ENCODE peak calls at places on chromosomes 5 and 9, in seven cellular contexts. W is heart right ventricle; J is CD8-positive, alpha-beta T cell; T is astrocyte; U is fibroblast of lung; I is SK-N-SH; D is breast epithelium. L is an unnamed sample. For H3K27me3, the result is how much of the 10 kb centered on the place peaks cover.

GRCh38 chr5:14582797-14583137 is 1.2 kb downstream of the OTULINL start:
- DNase-seq in W (no peak), J (no peak), T (no peak), U (no peak), I (peak), D (no peak), L (no peak)

GRCh38 chr5:3858524-3858923 is 262.9 kb downstream of the IRX1 start:
- DNase-seq in W (no peak), J (no peak), T (no peak), U (no peak), I (no peak), D (no peak), L (no peak)

GRCh38 chr9:16023466-16023865 is 470.6 kb downstream of the CCDC171 start:
- DNase-seq in W (no peak), J (no peak), T (peak), U (peak), I (no peak), D (no peak), L (no peak)

GRCh38 chr5:16741007-16741406 is 124.2 kb upstream of the RETREG1 start:
- DNase-seq in W (no peak), J (no peak), T (peak), U (peak), I (peak), D (no peak), L (no peak)

GRCh38 chr9:14346301-14346721 is 32.4 kb upstream of the NFIB start:
- DNase-seq in W (peak), J (no peak), T (no peak), U (no peak), I (peak), D (no peak), L (no peak)

GRCh38 chr5:169742773-169743296 is 105.8 kb downstream of the DOCK2 start:
- DNase-seq in W (no peak), J (no peak), T (peak), U (peak), I (no peak), D (no peak), L (no peak)

GRCh38 chr9:132354645-132355355 is at the start of gene SETX:
- DNase-seq in W (peak), J (peak), T (peak), U (peak), I (peak), D (peak), L (peak)

GRCh38 chr5:139389701-139390638 is at the start of gene MZB1:
- DNase-seq in W (no peak), J (peak), T (no peak), U (no peak), I (no peak), D (no peak), L (no peak)

GRCh38 chr5:8188874-8189588 is 320.1 kb downstream of the MTRR start:
- DNase-seq in W (no peak), J (no peak), T (no peak), U (no peak), I (no peak), D (no peak), L (no peak)

GRCh38 chr5:148532962-148533670 is 121.2 kb downstream of the HTR4 start:
- DNase-seq in W (no peak), J (no peak), T (no peak), U (no peak), I (no peak), D (no peak), L (no peak)

GRCh38 chr5:102796481-102796880 is 41.4 kb downstream of the PAM start:
- DNase-seq in W (no peak), J (no peak), T (no peak), U (no peak), I (no peak), D (no peak), L (no peak)

GRCh38 chr9:126860077-126860756 is at the start of gene ZBTB34:
- DNase-seq in W (peak), J (peak), T (no peak), U (peak), I (peak), D (no peak), L (peak)

GRCh38 chr9:72749276-72749675 is 203.6 kb downstream of the ALDH1A1 start:
- DNase-seq in W (no peak), J (no peak), T (no peak), U (no peak), I (no peak), D (no peak), L (no peak)

GRCh38 chr5:55708732-55709131 is 3.4 kb downstream of the SLC38A9 start:
- DNase-seq in W (no peak), J (no peak), T (no peak), U (peak), I (no peak), D (no peak), L (peak)

GRCh38 chr9:114613087-114613486 is 2.0 kb downstream of the TMEM268 start:
- DNase-seq in W (no peak), J (no peak), T (no peak), U (no peak), I (no peak), D (no peak), L (no peak)

GRCh38 chr5:72957337-72957736 is 1.5 kb downstream of the FCHO2 start:
- DNase-seq in W (no peak), J (no peak), T (no peak), U (no peak), I (no peak), D (no peak), L (no peak)

GRCh38 chr5:157828949-157829639 is 29.9 kb downstream of the CLINT1 start:
- DNase-seq in W (no peak), J (no peak), T (no peak), U (no peak), I (peak), D (no peak), L (peak)

GRCh38 chr5:77012601-77013000 is 17.6 kb upstream of the AGGF1 start:
- DNase-seq in W (no peak), J (no peak), T (no peak), U (peak), I (no peak), D (no peak), L (no peak)

GRCh38 chr5:111337133-111337532 is 112.9 kb downstream of the CAMK4 start:
- DNase-seq in W (no peak), J (no peak), T (no peak), U (no peak), I (no peak), D (no peak), L (no peak)

GRCh38 chr5:128224336-128224735 is 140.8 kb downstream of the SLC12A2 start:
- DNase-seq in W (no peak), J (no peak), T (no peak), U (no peak), I (no peak), D (no peak), L (no peak)

GRCh38 chr5:57779383-57780223 is 297.0 kb upstream of the ACTBL2 start:
- DNase-seq in W (no peak), J (peak), T (peak), U (peak), I (peak), D (no peak), L (peak)

GRCh38 chr9:129886226-129887174 is 51.2 kb downstream of the USP20 start:
- DNase-seq in W (no peak), J (peak), T (no peak), U (no peak), I (no peak), D (no peak), L (peak)

GRCh38 chr9:96612105-96612965 is 7.3 kb downstream of the CDC14B start:
- DNase-seq in W (peak), J (no peak), T (peak), U (peak), I (peak), D (no peak), L (no peak)

GRCh38 chr5:143297756-143298155 is 105.7 kb downstream of the NR3C1 start:
- DNase-seq in W (no peak), J (no peak), T (no peak), U (no peak), I (no peak), D (no peak), L (peak)

GRCh38 chr5:124628721-124629596 is 117.5 kb downstream of the ZNF608 start:
- DNase-seq in W (no peak), J (no peak), T (peak), U (peak), I (no peak), D (no peak), L (no peak)

GRCh38 chr9:9598723-9599122 is 1014.1 kb downstream of the PTPRD start:
- DNase-seq in W (no peak), J (no peak), T (no peak), U (no peak), I (no peak), D (no peak), L (no peak)

GRCh38 chr9:112127281-112127680 is 47.8 kb downstream of the SUSD1 start:
- DNase-seq in W (no peak), J (no peak), T (no peak), U (no peak), I (no peak), D (no peak), L (no peak)

GRCh38 chr5:10441992-10442435 is 335 bp downstream of the ROPN1L start:
- DNase-seq in W (no peak), J (no peak), T (peak), U (no peak), I (no peak), D (no peak), L (no peak)

GRCh38 chr9:130857864-130858730 is 23.0 kb downstream of the ABL1 start:
- DNase-seq in W (peak), J (no peak), T (peak), U (peak), I (no peak), D (no peak), L (peak)

GRCh38 chr5:6766558-6767191 is 53.4 kb downstream of the TENT4A start:
- DNase-seq in W (peak), J (peak), T (peak), U (peak), I (peak), D (peak), L (peak)

GRCh38 chr5:54996476-54996875 is 11.1 kb upstream of the ESM1 start:
- DNase-seq in W (no peak), J (no peak), T (peak), U (peak), I (no peak), D (no peak), L (peak)

GRCh38 chr9:37027582-37028424 is 6.3 kb downstream of the PAX5 start:
- DNase-seq in W (peak), J (peak), T (peak), U (peak), I (peak), D (peak), L (peak)

GRCh38 chr9:137150485-137151060 is 11.6 kb downstream of the GRIN1 start:
- DNase-seq in W (no peak), J (no peak), T (no peak), U (no peak), I (no peak), D (no peak), L (no peak)

DNA sequence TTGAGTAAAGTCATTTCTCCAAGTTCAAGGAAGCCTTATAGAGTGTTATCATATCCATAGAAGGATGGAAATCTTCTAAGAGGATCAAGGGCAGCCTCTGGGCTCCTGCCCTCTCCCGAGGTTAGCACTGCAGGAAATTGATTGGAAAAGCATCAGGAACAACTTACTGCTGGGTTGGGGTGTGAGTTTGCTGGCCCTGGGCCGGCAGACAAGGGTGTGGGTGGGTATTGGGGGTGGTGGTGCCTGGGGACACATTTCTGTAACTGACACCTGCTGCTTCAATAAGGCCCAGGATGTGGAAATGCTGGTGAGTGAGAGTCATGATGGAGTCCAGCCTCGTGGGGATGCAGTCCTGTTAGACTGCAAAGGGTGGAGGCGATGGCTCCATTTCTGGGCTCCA is 5.5 kb downstream of the CSF2 start:
- DNase-seq in W (no peak), J (no peak), T (no peak), U (no peak), I (no peak), D (no peak), L (no peak)
- H3K27me3 ChIP-seq in W (under half), J (under half), T (under half), U (under half), I (under half), D (under half), L (under half)

GRCh38 chr5:31944683-31945445 is 229.3 kb downstream of the GOLPH3 start:
- DNase-seq in W (no peak), J (no peak), T (no peak), U (no peak), I (peak), D (no peak), L (no peak)

GRCh38 chr5:31941356-31941755 is 232.8 kb downstream of the GOLPH3 start:
- DNase-seq in W (no peak), J (no peak), T (no peak), U (no peak), I (no peak), D (no peak), L (no peak)

GRCh38 chr5:31937703-31938102 is 236.4 kb downstream of the GOLPH3 start:
- DNase-seq in W (no peak), J (no peak), T (no peak), U (no peak), I (no peak), D (no peak), L (no peak)

GRCh38 chr5:31939151-31939550 is 235.0 kb downstream of the GOLPH3 start:
- DNase-seq in W (no peak), J (no peak), T (no peak), U (no peak), I (no peak), D (no peak), L (no peak)

DNA sequence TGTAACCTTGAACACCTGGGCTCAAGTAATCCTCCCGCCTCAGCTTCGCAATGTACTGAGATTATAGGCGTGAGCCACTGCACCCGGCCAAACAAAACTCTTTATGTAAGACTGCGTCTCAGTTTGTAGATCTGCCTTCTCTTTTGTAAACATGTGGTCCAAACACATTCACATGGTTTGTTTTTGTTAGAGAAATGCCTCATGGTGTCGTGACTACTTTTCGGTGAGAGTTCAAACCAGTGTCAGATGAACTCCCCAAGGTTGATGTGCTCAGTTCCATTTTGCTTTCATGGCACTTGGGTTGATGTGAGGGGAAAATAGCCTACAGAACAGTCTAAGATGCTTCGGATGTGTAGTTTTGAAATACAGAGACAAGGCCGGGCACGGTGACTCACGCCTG is 231.6 kb downstream of the GOLPH3 start:
- DNase-seq in W (no peak), J (no peak), T (no peak), U (no peak), I (no peak), D (no peak), L (no peak)
- H3K27me3 ChIP-seq in W (under half), J (under half), T (under half), U (under half), I (under half), D (under half), L (under half)

GRCh38 chr5:133610489-133611356 is 1.6 kb downstream of the FSTL4 start:
- DNase-seq in W (peak), J (no peak), T (peak), U (peak), I (peak), D (peak), L (peak)
- H3K27me3 ChIP-seq in W (half or more), J (under half), T (half or more), U (under half), I (under half), D (half or more), L (half or more)

GRCh38 chr5:37838152-37838932 is 1.5 kb downstream of the GDNF start:
- DNase-seq in W (no peak), J (no peak), T (no peak), U (peak), I (peak), D (no peak), L (peak)

GRCh38 chr5:37838933-37839341 is 904 bp downstream of the GDNF start:
- DNase-seq in W (no peak), J (no peak), T (no peak), U (no peak), I (peak), D (no peak), L (no peak)

GRCh38 chr5:37835400-37835973 is 4.4 kb downstream of the GDNF start:
- DNase-seq in W (no peak), J (no peak), T (no peak), U (no peak), I (no peak), D (no peak), L (no peak)

GRCh38 chr5:37836173-37837100 is 3.4 kb downstream of the GDNF start:
- DNase-seq in W (peak), J (no peak), T (no peak), U (peak), I (peak), D (no peak), L (peak)

DNA sequence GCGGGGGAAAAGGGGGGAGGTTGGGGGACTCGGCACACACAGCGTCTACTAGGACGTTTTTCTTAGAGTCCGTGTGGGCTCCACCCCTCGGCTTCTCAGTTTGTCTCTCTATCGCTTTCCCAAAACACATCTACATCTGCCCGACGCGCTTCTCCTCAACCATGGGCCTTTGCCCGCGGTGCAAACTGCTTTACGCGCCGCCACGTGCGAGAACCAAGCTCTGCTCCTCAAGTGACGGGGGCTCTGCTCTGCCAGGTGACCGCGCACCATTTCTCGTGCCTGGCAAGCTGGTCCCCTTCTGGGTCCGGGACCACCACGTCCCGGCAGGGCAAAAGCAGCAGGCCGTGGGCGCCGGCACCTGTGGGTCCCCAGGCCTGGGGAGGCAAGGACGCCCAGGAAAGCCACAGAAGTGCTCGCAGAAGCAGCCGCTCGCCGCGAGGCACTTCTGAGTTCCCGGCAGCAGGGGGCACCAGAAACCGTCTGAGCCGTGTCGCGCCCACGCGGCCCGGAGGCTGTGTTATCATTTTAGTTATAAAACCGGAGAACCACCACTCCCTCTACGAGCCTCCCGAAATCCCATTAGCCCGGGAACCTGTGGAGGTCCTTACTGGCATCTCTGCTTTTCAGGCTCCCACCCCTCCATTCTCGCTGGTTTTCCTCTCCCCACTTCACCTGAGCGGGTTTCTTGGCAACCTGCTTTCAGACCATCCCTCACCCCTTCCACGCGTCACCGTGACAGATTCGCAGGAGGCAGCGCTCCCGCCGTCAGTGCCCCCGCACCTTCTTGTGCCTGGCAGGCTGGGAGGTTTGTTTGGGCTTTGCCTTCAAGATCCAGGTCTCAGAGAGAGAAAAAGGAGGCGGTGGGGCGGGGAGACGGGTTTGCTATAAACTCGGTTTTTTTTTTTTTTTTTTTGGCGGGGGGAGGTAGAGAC is 2.5 kb downstream of the GDNF start:
- DNase-seq in W (peak), J (peak), T (peak), U (peak), I (peak), D (peak), L (peak)
- H3K27me3 ChIP-seq in W (half or more), J (under half), T (under half), U (under half), I (under half), D (half or more), L (half or more)

GRCh38 chr5:2205596-2205995 is 322.9 kb upstream of the IRX4 start:
- DNase-seq in W (no peak), J (no peak), T (no peak), U (no peak), I (no peak), D (no peak), L (no peak)
- H3K27me3 ChIP-seq in W (under half), J (under half), T (under half), U (under half), I (half or more), D (under half), L (under half)